ENCODE peak calls at places on chromosomes 13 and 19, in four cellular contexts. J is K562, E is Panc1, K is HepG2. R is an unnamed sample.

GRCh38 chr19:38695319-38695683 is 47.9 kb downstream of the ACTN4 start:
- DNase-seq in J (no peak), E (no peak), K (no peak), R (no peak)

GRCh38 chr19:39401549-39402416 is 4.9 kb upstream of the ZFP36 start:
- DNase-seq in J (peak; percentile 63), E (peak; percentile 91), K (peak; percentile 96), R (peak; percentile 78)

GRCh38 chr13:91249370-91249769 is 98.1 kb upstream of the MIR17HG start:
- DNase-seq in J (no peak), E (no peak), K (no peak), R (no peak)

GRCh38 chr13:59635591-59635990 is 528.1 kb downstream of the DIAPH3 start:
- DNase-seq in J (no peak), E (no peak), K (no peak), R (no peak)

GRCh38 chr13:91200486-91200885 is 147.0 kb upstream of the MIR17HG start:
- DNase-seq in J (no peak), E (no peak), K (no peak), R (no peak)

GRCh38 chr19:2426661-2427322 is 594 bp downstream of the TIMM13 start:
- DNase-seq in J (peak; percentile 82), E (no peak), K (peak; percentile 64), R (peak; percentile 16)

GRCh38 chr13:57716295-57716694 is 84.8 kb downstream of the PCDH17 start:
- DNase-seq in J (no peak), E (no peak), K (peak; percentile 2), R (no peak)

GRCh38 chr13:27016871-27017270 is 154.7 kb downstream of the USP12 start:
- DNase-seq in J (no peak), E (no peak), K (no peak), R (no peak)

GRCh38 chr19:9381367-9381785 is 18.6 kb downstream of the ZNF177 start:
- DNase-seq in J (no peak), E (no peak), K (no peak), R (no peak)

GRCh38 chr13:91135376-91135775 is 212.1 kb upstream of the MIR17HG start:
- DNase-seq in J (no peak), E (no peak), K (no peak), R (no peak)

GRCh38 chr13:75514080-75515040 is 23.3 kb downstream of the COMMD6 start:
- DNase-seq in J (no peak), E (no peak), K (no peak), R (no peak)

GRCh38 chr13:113551081-113552000 is 33.2 kb upstream of the TFDP1 start:
- DNase-seq in J (no peak), E (no peak), K (no peak), R (no peak)

GRCh38 chr13:23960566-23961156 is 63.4 kb upstream of the C1QTNF9B start:
- DNase-seq in J (peak; percentile 18), E (peak; percentile 2), K (peak; percentile 30), R (peak; percentile 27)

GRCh38 chr13:96816874-96817273 is 177.4 kb downstream of the OXGR1 start:
- DNase-seq in J (no peak), E (no peak), K (no peak), R (no peak)

GRCh38 chr19:18845961-18846360 is 14.2 kb downstream of the UPF1 start:
- DNase-seq in J (no peak), E (no peak), K (no peak), R (no peak)

GRCh38 chr19:18841400-18841799 is 9.6 kb downstream of the UPF1 start:
- DNase-seq in J (no peak), E (no peak), K (no peak), R (no peak)

GRCh38 chr19:18842166-18842565 is 10.4 kb downstream of the UPF1 start:
- DNase-seq in J (no peak), E (no peak), K (no peak), R (no peak)

GRCh38 chr19:18844806-18845329 is 13.1 kb downstream of the UPF1 start:
- DNase-seq in J (no peak), E (no peak), K (no peak), R (no peak)

GRCh38 chr19:18843960-18844359 is 12.2 kb downstream of the UPF1 start:
- DNase-seq in J (no peak), E (no peak), K (no peak), R (no peak)
- TF ChIP-seq TCF7L2 in J (no peak), E (no peak), K (no peak), R (no peak)

DNA sequence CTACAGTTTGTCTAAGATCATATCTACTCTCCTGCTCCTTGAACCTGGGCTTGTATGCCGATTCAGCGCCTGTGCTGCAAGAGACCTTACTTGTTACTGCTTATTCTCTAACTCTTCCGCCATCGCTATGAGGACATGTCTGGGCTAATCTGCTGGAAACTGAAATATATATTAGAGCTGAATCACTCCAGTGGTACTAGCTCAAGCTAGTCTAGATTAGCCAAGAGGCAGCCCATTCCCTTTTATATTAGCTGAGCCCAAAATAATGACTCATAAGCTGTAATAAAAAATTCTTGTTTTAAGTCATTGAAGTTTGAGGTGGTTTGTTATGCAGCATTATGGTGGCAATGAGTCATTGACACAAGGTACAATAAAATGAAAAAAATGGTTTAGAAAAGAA is 52.8 kb downstream of the SLC6A16 start:
- DNase-seq in J (no peak), E (no peak), K (no peak), R (peak; percentile 50)
- TF ChIP-seq TCF7L2 in J (no peak), E (no peak), K (no peak), R (no peak)

DNA sequence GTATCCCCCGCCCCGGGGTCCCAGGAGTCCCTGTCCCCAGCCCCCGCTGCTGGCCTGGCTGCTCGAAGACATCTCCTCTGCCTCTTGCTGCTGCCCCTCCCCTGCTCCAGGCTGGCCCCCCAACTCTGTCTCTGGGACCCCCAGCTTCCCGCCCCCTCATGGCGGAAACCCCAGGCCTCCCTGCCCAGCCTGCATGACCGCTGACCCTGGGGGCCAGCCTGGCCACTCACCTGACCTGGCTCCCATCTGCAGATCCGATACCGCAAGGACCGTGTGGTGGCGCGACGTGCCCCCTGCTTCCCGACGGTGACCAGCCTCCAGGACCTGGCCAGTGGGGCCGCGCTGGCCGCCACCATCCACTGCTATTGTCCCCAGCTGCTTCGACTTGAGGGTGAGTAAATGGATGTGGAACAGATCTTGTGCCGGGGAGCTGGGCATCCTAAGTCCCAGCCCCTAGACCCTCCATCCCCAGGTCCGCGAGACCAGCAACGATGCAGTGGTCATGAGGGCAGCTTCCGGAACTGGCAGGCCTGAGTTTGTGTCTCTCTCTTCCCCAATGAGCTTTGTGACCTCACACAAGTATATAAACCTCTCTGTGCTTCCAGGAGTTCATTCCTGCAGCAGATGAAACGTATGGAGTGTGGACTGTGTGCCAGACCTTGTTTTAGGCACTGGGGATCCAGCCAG is 12.4 kb downstream of the CAMSAP3 start:
- DNase-seq in J (no peak), E (no peak), K (no peak), R (no peak)
- TF ChIP-seq TCF7L2 in J (no peak), E (no peak), K (no peak), R (no peak)

GRCh38 chr13:74148437-74148836 is 14.2 kb upstream of the KLF12 start:
- DNase-seq in J (no peak), E (no peak), K (no peak), R (no peak)

GRCh38 chr13:74153316-74153715 is 19.1 kb upstream of the KLF12 start:
- DNase-seq in J (no peak), E (no peak), K (no peak), R (no peak)

DNA sequence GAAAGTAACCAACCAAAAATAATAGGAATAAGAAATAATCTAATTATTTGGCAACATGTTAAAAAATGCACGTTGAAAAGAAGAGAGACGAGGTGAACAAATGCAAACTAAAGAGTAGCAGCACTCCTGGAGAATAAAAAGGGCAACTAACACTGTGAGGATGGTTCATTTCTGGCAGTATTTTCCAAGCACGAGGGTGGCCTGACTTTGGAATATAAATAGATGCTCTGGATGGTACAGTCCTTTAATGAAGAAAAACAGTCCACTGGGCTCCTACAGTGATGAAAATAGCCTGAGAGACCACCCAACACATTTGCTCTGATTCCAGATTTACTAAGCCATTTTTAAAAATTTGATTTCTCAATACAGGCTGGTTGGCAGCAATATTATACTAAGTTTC is 17.7 kb upstream of the KLF12 start:
- DNase-seq in J (no peak), E (no peak), K (no peak), R (no peak)
- TF ChIP-seq TCF7L2 in J (no peak), E (no peak), K (no peak), R (no peak)

GRCh38 chr13:31485651-31486051 is 253.7 kb upstream of the RXFP2 start:
- DNase-seq in J (no peak), E (no peak), K (no peak), R (no peak)

DNA sequence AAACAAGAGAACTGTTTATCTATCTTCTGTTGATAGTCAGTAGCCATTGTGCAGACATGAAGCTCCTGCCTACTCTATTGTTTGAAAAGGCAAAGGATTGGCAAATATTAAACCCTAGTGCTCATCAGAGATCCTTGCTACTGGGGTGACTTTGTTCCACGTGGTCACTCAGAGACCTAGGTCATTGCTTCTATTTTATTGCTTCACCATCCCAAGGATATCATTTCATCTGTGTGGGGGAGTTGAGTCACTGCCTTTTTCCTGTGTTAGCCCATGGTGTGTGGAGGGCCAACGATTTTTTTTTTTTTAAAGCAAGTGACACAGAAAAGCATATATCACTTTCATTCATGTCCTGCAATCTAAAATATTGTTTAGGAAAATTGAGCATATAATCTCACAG is 254.1 kb upstream of the RXFP2 start:
- DNase-seq in J (no peak), E (no peak), K (no peak), R (no peak)
- TF ChIP-seq TCF7L2 in J (no peak), E (no peak), K (no peak), R (no peak)

GRCh38 chr13:97945342-97945741 is 8.1 kb upstream of the IPO5 start:
- DNase-seq in J (no peak), E (no peak), K (no peak), R (no peak)
- TF ChIP-seq TCF7L2 in J (no peak), E (no peak), K (no peak), R (no peak)

R was measured in HCT116.